ENCODE peak calls at places on chromosomes 5 and 9, in four cellular contexts. S is sciatic nerve; G is AG04449; T is CD8-positive, alpha-beta memory T cell. Y is an unnamed sample.

GRCh38 chr9:110738982-110739381 is 70.4 kb downstream of the MUSK start:
- DNase-seq in S (no peak), G (no peak), T (no peak), Y (peak)

GRCh38 chr5:108461628-108462367 is 79.9 kb upstream of the FBXL17 start:
- DNase-seq in S (no peak), G (peak), T (no peak), Y (peak)

GRCh38 chr9:69131682-69132081 is 42.4 kb upstream of the TJP2 start:
- DNase-seq in S (no peak), G (peak), T (no peak), Y (peak)

GRCh38 chr9:18447131-18447530 is 26.8 kb upstream of the ADAMTSL1 start:
- DNase-seq in S (no peak), G (no peak), T (no peak), Y (no peak)

GRCh38 chr5:9787813-9788600 is 157.9 kb upstream of the TAS2R1 start:
- DNase-seq in S (no peak), G (no peak), T (no peak), Y (no peak)

GRCh38 chr5:142186821-142187594 is 78.4 kb downstream of the NDFIP1 start:
- DNase-seq in S (no peak), G (no peak), T (no peak), Y (no peak)

GRCh38 chr5:126263567-126264173 is 159.5 kb upstream of the GRAMD2B start:
- DNase-seq in S (no peak), G (no peak), T (no peak), Y (no peak)

GRCh38 chr5:38473008-38473407 is 83.4 kb downstream of the LIFR start:
- DNase-seq in S (no peak), G (no peak), T (no peak), Y (no peak)

GRCh38 chr9:96206156-96206751 is 95.7 kb downstream of the HSD17B3 start:
- DNase-seq in S (no peak), G (no peak), T (no peak), Y (no peak)

GRCh38 chr5:96280946-96281393 is 152.1 kb downstream of the PCSK1 start:
- DNase-seq in S (no peak), G (no peak), T (no peak), Y (peak)

GRCh38 chr9:84647699-84648098 is 21.8 kb upstream of the NTRK2 start:
- DNase-seq in S (no peak), G (no peak), T (no peak), Y (no peak)

GRCh38 chr9:99430301-99430700 is 208.2 kb downstream of the SEC61B start:
- DNase-seq in S (no peak), G (no peak), T (no peak), Y (peak)

GRCh38 chr5:150499437-150499956 is 8.4 kb upstream of the NDST1 start:
- DNase-seq in S (no peak), G (no peak), T (no peak), Y (peak)

GRCh38 chr5:142982821-142983200 is 212.6 kb downstream of the ARHGAP26 start:
- DNase-seq in S (no peak), G (no peak), T (no peak), Y (no peak)

GRCh38 chr9:70034292-70034711 is 9.3 kb upstream of the MAMDC2 start:
- DNase-seq in S (no peak), G (no peak), T (no peak), Y (peak)

GRCh38 chr5:76808142-76808691 is 10.6 kb upstream of the F2RL1 start:
- DNase-seq in S (no peak), G (no peak), T (no peak), Y (no peak)

GRCh38 chr5:124655943-124656459 is 90.4 kb downstream of the ZNF608 start:
- DNase-seq in S (no peak), G (no peak), T (no peak), Y (peak)

GRCh38 chr5:32949571-32949970 is 238.4 kb downstream of the NPR3 start:
- DNase-seq in S (no peak), G (no peak), T (no peak), Y (peak)

GRCh38 chr5:116395708-116396203 is 178.9 kb downstream of the SEMA6A start:
- DNase-seq in S (no peak), G (no peak), T (no peak), Y (no peak)

GRCh38 chr5:148685520-148686134 is 31.3 kb upstream of the HTR4 start:
- DNase-seq in S (no peak), G (no peak), T (no peak), Y (no peak)

GRCh38 chr5:84242286-84242685 is 142.4 kb downstream of the EDIL3 start:
- DNase-seq in S (no peak), G (peak), T (no peak), Y (peak)

GRCh38 chr5:58595952-58596351 is 13.1 kb downstream of the RAB3C start:
- DNase-seq in S (no peak), G (no peak), T (no peak), Y (no peak)

GRCh38 chr5:23411200-23411599 is 96.2 kb upstream of the PRDM9 start:
- DNase-seq in S (no peak), G (no peak), T (no peak), Y (no peak)

GRCh38 chr9:89463986-89464901 is 33.7 kb downstream of the SEMA4D start:
- DNase-seq in S (peak), G (no peak), T (peak), Y (peak)

GRCh38 chr9:6054280-6055099 is 39.1 kb upstream of the RANBP6 start:
- DNase-seq in S (peak), G (peak), T (peak), Y (peak)

GRCh38 chr9:504921-505821 is 290.5 kb downstream of the DOCK8 start:
- DNase-seq in S (peak), G (no peak), T (peak), Y (peak)

GRCh38 chr5:14593326-14594036 is 11.9 kb downstream of the OTULINL start:
- DNase-seq in S (no peak), G (no peak), T (peak), Y (peak)

GRCh38 chr9:124037790-124038189 is 26.2 kb downstream of the LHX2 start:
- DNase-seq in S (no peak), G (no peak), T (no peak), Y (no peak)

GRCh38 chr9:126412945-126413344 is 86.3 kb downstream of the MVB12B start:
- DNase-seq in S (peak), G (no peak), T (no peak), Y (no peak)

GRCh38 chr5:55671975-55672374 is 40.1 kb downstream of the SLC38A9 start:
- DNase-seq in S (no peak), G (no peak), T (no peak), Y (no peak)

GRCh38 chr5:64074533-64074932 is 91.1 kb upstream of the RNF180 start:
- DNase-seq in S (no peak), G (no peak), T (no peak), Y (peak)

GRCh38 chr9:120482424-120483186 is 97.4 kb downstream of the CDK5RAP2 start:
- DNase-seq in S (no peak), G (no peak), T (no peak), Y (no peak)

GRCh38 chr5:58582004-58582403 is 871 bp upstream of the RAB3C start:
- DNase-seq in S (no peak), G (no peak), T (no peak), Y (no peak)

GRCh38 chr5:97550164-97550563 is 367.1 kb upstream of the RIOK2 start:
- DNase-seq in S (no peak), G (no peak), T (no peak), Y (peak)